ENCODE peak calls at places on chromosomes 11 and 22, in six cellular contexts. One of them, this sample, is unnamed.

GRCh38 chr11:76025068-76025467 is 181.2 kb downstream of the WNT11 start:
- DNase-seq in activated CD4-positive, alpha-beta T cell treated with anti-CD3 and anti-CD28 coated beads, Interleukin-2, amount 50 U/mL, for 1 hour: no peak
- DNase-seq in AG04450: peak; percentile 85
- DNase-seq in naive thymus-derived CD8-positive, alpha-beta T cell: no peak
- DNase-seq in BE2C: no peak
- DNase-seq in activated T-helper 2 cell treated with anti-CD3 and anti-CD28 coated beads, Interferon-gamma antibody, Interleukin-2, Interleukin-4, amounts not matched to agents 10 μg/mL and 5 μg/mL and 100 μg/mL, durations not matched to agents 14 hours and 24 hours and 36 hours: no peak
- DNase-seq in this sample: no peak

GRCh38 chr11:20127671-20128527 is 32.4 kb downstream of the DBX1 start:
- DNase-seq in activated CD4-positive, alpha-beta T cell treated with anti-CD3 and anti-CD28 coated beads, Interleukin-2, amount 50 U/mL, for 1 hour: peak; percentile 77
- DNase-seq in AG04450: peak; percentile 48
- DNase-seq in naive thymus-derived CD8-positive, alpha-beta T cell: peak; percentile 65
- DNase-seq in BE2C: peak; percentile 72
- DNase-seq in activated T-helper 2 cell treated with anti-CD3 and anti-CD28 coated beads, Interferon-gamma antibody, Interleukin-2, Interleukin-4, amounts not matched to agents 10 μg/mL and 5 μg/mL and 100 μg/mL, durations not matched to agents 14 hours and 24 hours and 36 hours: peak; percentile 56
- DNase-seq in this sample: peak; percentile 73

GRCh38 chr11:36273110-36273509 is 16.1 kb downstream of the COMMD9 start:
- DNase-seq in activated CD4-positive, alpha-beta T cell treated with anti-CD3 and anti-CD28 coated beads, Interleukin-2, amount 50 U/mL, for 1 hour: no peak
- DNase-seq in AG04450: no peak
- DNase-seq in naive thymus-derived CD8-positive, alpha-beta T cell: no peak
- DNase-seq in BE2C: no peak
- DNase-seq in activated T-helper 2 cell treated with anti-CD3 and anti-CD28 coated beads, Interferon-gamma antibody, Interleukin-2, Interleukin-4, amounts not matched to agents 10 μg/mL and 5 μg/mL and 100 μg/mL, durations not matched to agents 14 hours and 24 hours and 36 hours: no peak
- DNase-seq in this sample: no peak

GRCh38 chr22:30206964-30207363 is 39.6 kb downstream of the LIF start:
- DNase-seq in activated CD4-positive, alpha-beta T cell treated with anti-CD3 and anti-CD28 coated beads, Interleukin-2, amount 50 U/mL, for 1 hour: no peak
- DNase-seq in AG04450: peak; percentile 95
- DNase-seq in naive thymus-derived CD8-positive, alpha-beta T cell: no peak
- DNase-seq in BE2C: no peak
- DNase-seq in activated T-helper 2 cell treated with anti-CD3 and anti-CD28 coated beads, Interferon-gamma antibody, Interleukin-2, Interleukin-4, amounts not matched to agents 10 μg/mL and 5 μg/mL and 100 μg/mL, durations not matched to agents 14 hours and 24 hours and 36 hours: no peak
- DNase-seq in this sample: no peak

GRCh38 chr11:109036011-109036410 is 371.1 kb downstream of the DDX10 start:
- DNase-seq in activated CD4-positive, alpha-beta T cell treated with anti-CD3 and anti-CD28 coated beads, Interleukin-2, amount 50 U/mL, for 1 hour: no peak
- DNase-seq in AG04450: no peak
- DNase-seq in naive thymus-derived CD8-positive, alpha-beta T cell: no peak
- DNase-seq in BE2C: no peak
- DNase-seq in activated T-helper 2 cell treated with anti-CD3 and anti-CD28 coated beads, Interferon-gamma antibody, Interleukin-2, Interleukin-4, amounts not matched to agents 10 μg/mL and 5 μg/mL and 100 μg/mL, durations not matched to agents 14 hours and 24 hours and 36 hours: no peak
- DNase-seq in this sample: no peak

GRCh38 chr11:69894126-69895047 is 75.2 kb upstream of the FGF3 start:
- DNase-seq in activated CD4-positive, alpha-beta T cell treated with anti-CD3 and anti-CD28 coated beads, Interleukin-2, amount 50 U/mL, for 1 hour: no peak
- DNase-seq in AG04450: no peak
- DNase-seq in naive thymus-derived CD8-positive, alpha-beta T cell: no peak
- DNase-seq in BE2C: peak; percentile 65
- DNase-seq in activated T-helper 2 cell treated with anti-CD3 and anti-CD28 coated beads, Interferon-gamma antibody, Interleukin-2, Interleukin-4, amounts not matched to agents 10 μg/mL and 5 μg/mL and 100 μg/mL, durations not matched to agents 14 hours and 24 hours and 36 hours: no peak
- DNase-seq in this sample: no peak

GRCh38 chr22:43109921-43110443 is 568 bp upstream of the BIK start:
- DNase-seq in activated CD4-positive, alpha-beta T cell treated with anti-CD3 and anti-CD28 coated beads, Interleukin-2, amount 50 U/mL, for 1 hour: no peak
- DNase-seq in AG04450: no peak
- DNase-seq in naive thymus-derived CD8-positive, alpha-beta T cell: no peak
- DNase-seq in BE2C: no peak
- DNase-seq in activated T-helper 2 cell treated with anti-CD3 and anti-CD28 coated beads, Interferon-gamma antibody, Interleukin-2, Interleukin-4, amounts not matched to agents 10 μg/mL and 5 μg/mL and 100 μg/mL, durations not matched to agents 14 hours and 24 hours and 36 hours: no peak
- DNase-seq in this sample: no peak

GRCh38 chr11:1556278-1557167 is 15.5 kb downstream of the DUSP8 start:
- DNase-seq in activated CD4-positive, alpha-beta T cell treated with anti-CD3 and anti-CD28 coated beads, Interleukin-2, amount 50 U/mL, for 1 hour: no peak
- DNase-seq in AG04450: no peak
- DNase-seq in naive thymus-derived CD8-positive, alpha-beta T cell: no peak
- DNase-seq in BE2C: no peak
- DNase-seq in activated T-helper 2 cell treated with anti-CD3 and anti-CD28 coated beads, Interferon-gamma antibody, Interleukin-2, Interleukin-4, amounts not matched to agents 10 μg/mL and 5 μg/mL and 100 μg/mL, durations not matched to agents 14 hours and 24 hours and 36 hours: no peak
- DNase-seq in this sample: no peak

GRCh38 chr22:20305894-20306645 is 13.8 kb downstream of the DGCR6L start:
- DNase-seq in activated CD4-positive, alpha-beta T cell treated with anti-CD3 and anti-CD28 coated beads, Interleukin-2, amount 50 U/mL, for 1 hour: no peak
- DNase-seq in AG04450: no peak
- DNase-seq in naive thymus-derived CD8-positive, alpha-beta T cell: no peak
- DNase-seq in BE2C: peak; percentile 6
- DNase-seq in activated T-helper 2 cell treated with anti-CD3 and anti-CD28 coated beads, Interferon-gamma antibody, Interleukin-2, Interleukin-4, amounts not matched to agents 10 μg/mL and 5 μg/mL and 100 μg/mL, durations not matched to agents 14 hours and 24 hours and 36 hours: no peak
- DNase-seq in this sample: no peak

GRCh38 chr11:10205928-10206327 is 88.1 kb downstream of the SBF2 start:
- DNase-seq in activated CD4-positive, alpha-beta T cell treated with anti-CD3 and anti-CD28 coated beads, Interleukin-2, amount 50 U/mL, for 1 hour: no peak
- DNase-seq in AG04450: no peak
- DNase-seq in naive thymus-derived CD8-positive, alpha-beta T cell: no peak
- DNase-seq in BE2C: no peak
- DNase-seq in activated T-helper 2 cell treated with anti-CD3 and anti-CD28 coated beads, Interferon-gamma antibody, Interleukin-2, Interleukin-4, amounts not matched to agents 10 μg/mL and 5 μg/mL and 100 μg/mL, durations not matched to agents 14 hours and 24 hours and 36 hours: no peak
- DNase-seq in this sample: no peak

GRCh38 chr11:66080055-66080817 is 10.2 kb downstream of the PACS1 start:
- DNase-seq in activated CD4-positive, alpha-beta T cell treated with anti-CD3 and anti-CD28 coated beads, Interleukin-2, amount 50 U/mL, for 1 hour: peak; percentile 75
- DNase-seq in AG04450: no peak
- DNase-seq in naive thymus-derived CD8-positive, alpha-beta T cell: peak; percentile 32
- DNase-seq in BE2C: peak; percentile 54
- DNase-seq in activated T-helper 2 cell treated with anti-CD3 and anti-CD28 coated beads, Interferon-gamma antibody, Interleukin-2, Interleukin-4, amounts not matched to agents 10 μg/mL and 5 μg/mL and 100 μg/mL, durations not matched to agents 14 hours and 24 hours and 36 hours: peak; percentile 38
- DNase-seq in this sample: no peak

GRCh38 chr22:28976588-28976987 is 85.0 kb downstream of the C22orf31 start:
- DNase-seq in activated CD4-positive, alpha-beta T cell treated with anti-CD3 and anti-CD28 coated beads, Interleukin-2, amount 50 U/mL, for 1 hour: no peak
- DNase-seq in AG04450: peak; percentile 36
- DNase-seq in naive thymus-derived CD8-positive, alpha-beta T cell: no peak
- DNase-seq in BE2C: no peak
- DNase-seq in activated T-helper 2 cell treated with anti-CD3 and anti-CD28 coated beads, Interferon-gamma antibody, Interleukin-2, Interleukin-4, amounts not matched to agents 10 μg/mL and 5 μg/mL and 100 μg/mL, durations not matched to agents 14 hours and 24 hours and 36 hours: no peak
- DNase-seq in this sample: no peak

GRCh38 chr22:50485221-50486131 is 1.2 kb upstream of the MIOX start:
- DNase-seq in activated CD4-positive, alpha-beta T cell treated with anti-CD3 and anti-CD28 coated beads, Interleukin-2, amount 50 U/mL, for 1 hour: no peak
- DNase-seq in AG04450: no peak
- DNase-seq in naive thymus-derived CD8-positive, alpha-beta T cell: no peak
- DNase-seq in BE2C: peak; percentile 79
- DNase-seq in activated T-helper 2 cell treated with anti-CD3 and anti-CD28 coated beads, Interferon-gamma antibody, Interleukin-2, Interleukin-4, amounts not matched to agents 10 μg/mL and 5 μg/mL and 100 μg/mL, durations not matched to agents 14 hours and 24 hours and 36 hours: no peak
- DNase-seq in this sample: no peak

GRCh38 chr11:59187587-59187986 is 15.7 kb downstream of the DTX4 start:
- DNase-seq in activated CD4-positive, alpha-beta T cell treated with anti-CD3 and anti-CD28 coated beads, Interleukin-2, amount 50 U/mL, for 1 hour: no peak
- DNase-seq in AG04450: peak; percentile 16
- DNase-seq in naive thymus-derived CD8-positive, alpha-beta T cell: no peak
- DNase-seq in BE2C: no peak
- DNase-seq in activated T-helper 2 cell treated with anti-CD3 and anti-CD28 coated beads, Interferon-gamma antibody, Interleukin-2, Interleukin-4, amounts not matched to agents 10 μg/mL and 5 μg/mL and 100 μg/mL, durations not matched to agents 14 hours and 24 hours and 36 hours: no peak
- DNase-seq in this sample: no peak

GRCh38 chr22:46668116-46668515 is 47.9 kb downstream of the GRAMD4 start:
- DNase-seq in activated CD4-positive, alpha-beta T cell treated with anti-CD3 and anti-CD28 coated beads, Interleukin-2, amount 50 U/mL, for 1 hour: no peak
- DNase-seq in AG04450: no peak
- DNase-seq in naive thymus-derived CD8-positive, alpha-beta T cell: no peak
- DNase-seq in BE2C: no peak
- DNase-seq in activated T-helper 2 cell treated with anti-CD3 and anti-CD28 coated beads, Interferon-gamma antibody, Interleukin-2, Interleukin-4, amounts not matched to agents 10 μg/mL and 5 μg/mL and 100 μg/mL, durations not matched to agents 14 hours and 24 hours and 36 hours: no peak
- DNase-seq in this sample: no peak

GRCh38 chr22:22235564-22235963 is 9.0 kb upstream of the VPREB1 start:
- DNase-seq in activated CD4-positive, alpha-beta T cell treated with anti-CD3 and anti-CD28 coated beads, Interleukin-2, amount 50 U/mL, for 1 hour: peak; percentile 40
- DNase-seq in AG04450: no peak
- DNase-seq in naive thymus-derived CD8-positive, alpha-beta T cell: peak; percentile 37
- DNase-seq in BE2C: peak; percentile 23
- DNase-seq in activated T-helper 2 cell treated with anti-CD3 and anti-CD28 coated beads, Interferon-gamma antibody, Interleukin-2, Interleukin-4, amounts not matched to agents 10 μg/mL and 5 μg/mL and 100 μg/mL, durations not matched to agents 14 hours and 24 hours and 36 hours: peak; percentile 26
- DNase-seq in this sample: peak; percentile 40

GRCh38 chr11:102810943-102811528 is 13.1 kb upstream of the MMP1 start:
- DNase-seq in activated CD4-positive, alpha-beta T cell treated with anti-CD3 and anti-CD28 coated beads, Interleukin-2, amount 50 U/mL, for 1 hour: no peak
- DNase-seq in AG04450: no peak
- DNase-seq in naive thymus-derived CD8-positive, alpha-beta T cell: no peak
- DNase-seq in BE2C: no peak
- DNase-seq in activated T-helper 2 cell treated with anti-CD3 and anti-CD28 coated beads, Interferon-gamma antibody, Interleukin-2, Interleukin-4, amounts not matched to agents 10 μg/mL and 5 μg/mL and 100 μg/mL, durations not matched to agents 14 hours and 24 hours and 36 hours: no peak
- DNase-seq in this sample: no peak

GRCh38 chr11:43984519-43985385 is 42.3 kb downstream of the C11orf96 start:
- DNase-seq in activated CD4-positive, alpha-beta T cell treated with anti-CD3 and anti-CD28 coated beads, Interleukin-2, amount 50 U/mL, for 1 hour: no peak
- DNase-seq in AG04450: no peak
- DNase-seq in naive thymus-derived CD8-positive, alpha-beta T cell: no peak
- DNase-seq in BE2C: no peak
- DNase-seq in activated T-helper 2 cell treated with anti-CD3 and anti-CD28 coated beads, Interferon-gamma antibody, Interleukin-2, Interleukin-4, amounts not matched to agents 10 μg/mL and 5 μg/mL and 100 μg/mL, durations not matched to agents 14 hours and 24 hours and 36 hours: no peak
- DNase-seq in this sample: no peak

GRCh38 chr11:46381046-46381835 is at the start of gene MDK:
- DNase-seq in activated CD4-positive, alpha-beta T cell treated with anti-CD3 and anti-CD28 coated beads, Interleukin-2, amount 50 U/mL, for 1 hour: no peak
- DNase-seq in AG04450: no peak
- DNase-seq in naive thymus-derived CD8-positive, alpha-beta T cell: no peak
- DNase-seq in BE2C: peak; percentile 43
- DNase-seq in activated T-helper 2 cell treated with anti-CD3 and anti-CD28 coated beads, Interferon-gamma antibody, Interleukin-2, Interleukin-4, amounts not matched to agents 10 μg/mL and 5 μg/mL and 100 μg/mL, durations not matched to agents 14 hours and 24 hours and 36 hours: no peak
- DNase-seq in this sample: no peak

GRCh38 chr11:121841487-121842167 is 274.4 kb downstream of the BLID start:
- DNase-seq in activated CD4-positive, alpha-beta T cell treated with anti-CD3 and anti-CD28 coated beads, Interleukin-2, amount 50 U/mL, for 1 hour: no peak
- DNase-seq in AG04450: peak; percentile 71
- DNase-seq in naive thymus-derived CD8-positive, alpha-beta T cell: no peak
- DNase-seq in BE2C: no peak
- DNase-seq in activated T-helper 2 cell treated with anti-CD3 and anti-CD28 coated beads, Interferon-gamma antibody, Interleukin-2, Interleukin-4, amounts not matched to agents 10 μg/mL and 5 μg/mL and 100 μg/mL, durations not matched to agents 14 hours and 24 hours and 36 hours: no peak
- DNase-seq in this sample: no peak

GRCh38 chr11:125175166-125175565 is 10.6 kb downstream of the PKNOX2 start:
- DNase-seq in activated CD4-positive, alpha-beta T cell treated with anti-CD3 and anti-CD28 coated beads, Interleukin-2, amount 50 U/mL, for 1 hour: no peak
- DNase-seq in AG04450: no peak
- DNase-seq in naive thymus-derived CD8-positive, alpha-beta T cell: no peak
- DNase-seq in BE2C: no peak
- DNase-seq in activated T-helper 2 cell treated with anti-CD3 and anti-CD28 coated beads, Interferon-gamma antibody, Interleukin-2, Interleukin-4, amounts not matched to agents 10 μg/mL and 5 μg/mL and 100 μg/mL, durations not matched to agents 14 hours and 24 hours and 36 hours: no peak
- DNase-seq in this sample: no peak

GRCh38 chr22:38882972-38883622 is 11.1 kb upstream of the CBX6 start:
- DNase-seq in activated CD4-positive, alpha-beta T cell treated with anti-CD3 and anti-CD28 coated beads, Interleukin-2, amount 50 U/mL, for 1 hour: no peak
- DNase-seq in AG04450: no peak
- DNase-seq in naive thymus-derived CD8-positive, alpha-beta T cell: no peak
- DNase-seq in BE2C: no peak
- DNase-seq in activated T-helper 2 cell treated with anti-CD3 and anti-CD28 coated beads, Interferon-gamma antibody, Interleukin-2, Interleukin-4, amounts not matched to agents 10 μg/mL and 5 μg/mL and 100 μg/mL, durations not matched to agents 14 hours and 24 hours and 36 hours: no peak
- DNase-seq in this sample: no peak

GRCh38 chr22:48779211-48779643 is 1048.4 kb downstream of the BRD1 start:
- DNase-seq in activated CD4-positive, alpha-beta T cell treated with anti-CD3 and anti-CD28 coated beads, Interleukin-2, amount 50 U/mL, for 1 hour: no peak
- DNase-seq in AG04450: no peak
- DNase-seq in naive thymus-derived CD8-positive, alpha-beta T cell: no peak
- DNase-seq in BE2C: no peak
- DNase-seq in activated T-helper 2 cell treated with anti-CD3 and anti-CD28 coated beads, Interferon-gamma antibody, Interleukin-2, Interleukin-4, amounts not matched to agents 10 μg/mL and 5 μg/mL and 100 μg/mL, durations not matched to agents 14 hours and 24 hours and 36 hours: peak; percentile 3
- DNase-seq in this sample: no peak

GRCh38 chr11:6855971-6856542 is 6.8 kb upstream of the OR10A2 start:
- DNase-seq in activated CD4-positive, alpha-beta T cell treated with anti-CD3 and anti-CD28 coated beads, Interleukin-2, amount 50 U/mL, for 1 hour: no peak
- DNase-seq in AG04450: no peak
- DNase-seq in naive thymus-derived CD8-positive, alpha-beta T cell: no peak
- DNase-seq in BE2C: peak; percentile 19
- DNase-seq in activated T-helper 2 cell treated with anti-CD3 and anti-CD28 coated beads, Interferon-gamma antibody, Interleukin-2, Interleukin-4, amounts not matched to agents 10 μg/mL and 5 μg/mL and 100 μg/mL, durations not matched to agents 14 hours and 24 hours and 36 hours: no peak
- DNase-seq in this sample: no peak

GRCh38 chr11:2770556-2771301 is 70.9 kb upstream of the KCNQ1OT1 start:
- DNase-seq in activated CD4-positive, alpha-beta T cell treated with anti-CD3 and anti-CD28 coated beads, Interleukin-2, amount 50 U/mL, for 1 hour: no peak
- DNase-seq in AG04450: no peak
- DNase-seq in naive thymus-derived CD8-positive, alpha-beta T cell: no peak
- DNase-seq in BE2C: no peak
- DNase-seq in activated T-helper 2 cell treated with anti-CD3 and anti-CD28 coated beads, Interferon-gamma antibody, Interleukin-2, Interleukin-4, amounts not matched to agents 10 μg/mL and 5 μg/mL and 100 μg/mL, durations not matched to agents 14 hours and 24 hours and 36 hours: no peak
- DNase-seq in this sample: peak; percentile 6

GRCh38 chr11:116640641-116641402 is 132.0 kb downstream of the BUD13 start:
- DNase-seq in activated CD4-positive, alpha-beta T cell treated with anti-CD3 and anti-CD28 coated beads, Interleukin-2, amount 50 U/mL, for 1 hour: no peak
- DNase-seq in AG04450: no peak
- DNase-seq in naive thymus-derived CD8-positive, alpha-beta T cell: no peak
- DNase-seq in BE2C: no peak
- DNase-seq in activated T-helper 2 cell treated with anti-CD3 and anti-CD28 coated beads, Interferon-gamma antibody, Interleukin-2, Interleukin-4, amounts not matched to agents 10 μg/mL and 5 μg/mL and 100 μg/mL, durations not matched to agents 14 hours and 24 hours and 36 hours: no peak
- DNase-seq in this sample: no peak

GRCh38 chr11:134531331-134532135 is 119.5 kb upstream of the B3GAT1 start:
- DNase-seq in activated CD4-positive, alpha-beta T cell treated with anti-CD3 and anti-CD28 coated beads, Interleukin-2, amount 50 U/mL, for 1 hour: no peak
- DNase-seq in AG04450: no peak
- DNase-seq in naive thymus-derived CD8-positive, alpha-beta T cell: no peak
- DNase-seq in BE2C: no peak
- DNase-seq in activated T-helper 2 cell treated with anti-CD3 and anti-CD28 coated beads, Interferon-gamma antibody, Interleukin-2, Interleukin-4, amounts not matched to agents 10 μg/mL and 5 μg/mL and 100 μg/mL, durations not matched to agents 14 hours and 24 hours and 36 hours: no peak
- DNase-seq in this sample: no peak

GRCh38 chr11:131430466-131431176 is 60.2 kb downstream of the NTM start:
- DNase-seq in activated CD4-positive, alpha-beta T cell treated with anti-CD3 and anti-CD28 coated beads, Interleukin-2, amount 50 U/mL, for 1 hour: no peak
- DNase-seq in AG04450: no peak
- DNase-seq in naive thymus-derived CD8-positive, alpha-beta T cell: no peak
- DNase-seq in BE2C: no peak
- DNase-seq in activated T-helper 2 cell treated with anti-CD3 and anti-CD28 coated beads, Interferon-gamma antibody, Interleukin-2, Interleukin-4, amounts not matched to agents 10 μg/mL and 5 μg/mL and 100 μg/mL, durations not matched to agents 14 hours and 24 hours and 36 hours: no peak
- DNase-seq in this sample: no peak

This sample was measured in stimulated activated naive CD8-positive, alpha-beta T cell treated with anti-CD3 and anti-CD28 coated beads, Interleukin-15, amount 100 ng/mL, for 72 hours.